ENCODE peak calls at places on chromosomes 4 and X, in six cellular contexts. B, N, H, X, L and G are unnamed samples.

GRCh38 chr4:90537491-90537890 is 410.3 kb downstream of the CCSER1 start:
- DNase-seq in H (no peak), L (no peak), X (no peak), B (no peak), N (no peak), G (no peak)

GRCh38 chr4:41661447-41662076 is 87.0 kb downstream of the PHOX2B start:
- DNase-seq in H (peak), B (peak), N (peak), X (no peak), L (peak), G (peak)

GRCh38 chrX:132953358-132953757 is 5.1 kb downstream of the HS6ST2 start:
- DNase-seq in B (no peak), H (no peak), X (no peak), L (no peak), N (no peak), G (no peak)

GRCh38 chr4:1465173-1466033 is 59.2 kb upstream of the NKX1-1 start:
- DNase-seq in L (no peak), B (no peak), X (no peak), H (no peak), N (no peak), G (no peak)

GRCh38 chr4:153758136-153758535 is 1.7 kb downstream of the RNF175 start:
- DNase-seq in X (no peak), B (no peak), H (no peak), N (no peak), L (no peak), G (no peak)

GRCh38 chr4:4323705-4324534 is 33.9 kb downstream of the ZBTB49 start:
- DNase-seq in X (no peak), N (no peak), L (no peak), H (no peak), B (no peak), G (no peak)

GRCh38 chrX:10597871-10598270 is 22.5 kb downstream of the MID1 start:
- DNase-seq in N (peak), L (no peak), X (no peak), H (peak), B (peak), G (no peak)

GRCh38 chr4:147157860-147158701 is 212.4 kb upstream of the TTC29 start:
- DNase-seq in B (peak), L (peak), X (peak), N (peak), H (peak), G (no peak)

GRCh38 chrX:39983715-39984114 is 114.0 kb downstream of the BCOR start:
- DNase-seq in L (no peak), X (no peak), B (peak), H (no peak), N (no peak), G (no peak)

GRCh38 chr4:15244354-15244753 is 183.5 kb upstream of the C1QTNF7 start:
- DNase-seq in N (no peak), H (no peak), L (no peak), X (no peak), B (peak), G (no peak)

GRCh38 chr4:10524196-10524833 is 67.1 kb upstream of the ZNF518B start:
- DNase-seq in L (no peak), N (no peak), H (no peak), B (no peak), X (no peak), G (no peak)